ENCODE peak calls at places on chromosomes 7 and 10, in eight cellular contexts. R is foreskin fibroblast, E is gastrocnemius medialis, D is astrocyte of the spinal cord, S is epithelial cell of esophagus, W is SK-N-MC, G is fibroblast of lung, X is sigmoid colon. Q is an unnamed sample.

GRCh38 chr7:73718905-73719805 is at the start of gene STX1A:
- DNase-seq in R (peak), E (peak), D (peak), S (peak), W (no peak), G (peak), X (peak), Q (peak)

GRCh38 chr10:3136763-3137611 is 35.6 kb downstream of the PITRM1 start:
- DNase-seq in R (peak), E (peak), D (peak), S (no peak), W (no peak), G (peak), X (peak), Q (peak)

GRCh38 chr10:92839191-92840085 is 8.9 kb upstream of the EXOC6 start:
- DNase-seq in R (peak), E (peak), D (peak), S (peak), W (no peak), G (peak), X (no peak), Q (peak)

GRCh38 chr7:158271646-158272045 is 316.0 kb downstream of the PTPRN2 start:
- DNase-seq in R (no peak), E (no peak), D (no peak), S (no peak), W (no peak), G (no peak), X (peak), Q (no peak)

GRCh38 chr7:17773289-17773626 is 167.0 kb downstream of the SNX13 start:
- DNase-seq in R (peak), E (peak), D (peak), S (peak), W (no peak), G (peak), X (no peak), Q (peak)

GRCh38 chr10:17001297-17001744 is 128.3 kb downstream of the CUBN start:
- DNase-seq in R (peak), E (peak), D (peak), S (no peak), W (no peak), G (peak), X (no peak), Q (peak)

GRCh38 chr10:102675887-102676616 is 31.8 kb downstream of the TRIM8 start:
- DNase-seq in R (peak), E (no peak), D (peak), S (peak), W (no peak), G (peak), X (peak), Q (peak)

GRCh38 chr10:53314856-53315255 is 542.3 kb upstream of the MBL2 start:
- DNase-seq in R (peak), E (no peak), D (peak), S (peak), W (no peak), G (peak), X (no peak), Q (peak)

GRCh38 chr7:34153680-34154270 is 248.4 kb downstream of the BMPER start:
- DNase-seq in R (peak), E (no peak), D (no peak), S (no peak), W (no peak), G (no peak), X (no peak), Q (peak)

GRCh38 chr7:15015545-15016314 is 113.2 kb upstream of the DGKB start:
- DNase-seq in R (peak), E (peak), D (peak), S (peak), W (peak), G (peak), X (no peak), Q (peak)

GRCh38 chr10:11610855-11611247 is 599 bp downstream of the USP6NL start:
- DNase-seq in R (peak), E (peak), D (peak), S (peak), W (no peak), G (peak), X (peak), Q (peak)

GRCh38 chr7:132865366-132865765 is 216.5 kb downstream of the CHCHD3 start:
- DNase-seq in R (no peak), E (no peak), D (no peak), S (no peak), W (no peak), G (no peak), X (no peak), Q (no peak)

GRCh38 chr7:67917118-67917755 is 920.6 kb downstream of the TYW1 start:
- DNase-seq in R (no peak), E (no peak), D (no peak), S (no peak), W (no peak), G (no peak), X (no peak), Q (no peak)

GRCh38 chr7:102291056-102291915 is 4.6 kb downstream of the SH2B2 start:
- DNase-seq in R (no peak), E (no peak), D (no peak), S (no peak), W (no peak), G (no peak), X (no peak), Q (no peak)

GRCh38 chr7:1852781-1853618 is 182.9 kb downstream of the ELFN1 start:
- DNase-seq in R (peak), E (peak), D (no peak), S (no peak), W (no peak), G (no peak), X (peak), Q (no peak)

GRCh38 chr7:131111081-131111576 is 216.5 kb upstream of the MKLN1 start:
- DNase-seq in R (peak), E (no peak), D (peak), S (peak), W (no peak), G (peak), X (no peak), Q (peak)

GRCh38 chr7:155994253-155994811 is 182.1 kb upstream of the SHH start:
- DNase-seq in R (no peak), E (no peak), D (no peak), S (no peak), W (no peak), G (no peak), X (no peak), Q (no peak)

GRCh38 chr10:5948999-5949759 is 28.2 kb downstream of the IL15RA start:
- DNase-seq in R (peak), E (peak), D (peak), S (peak), W (no peak), G (peak), X (peak), Q (peak)

GRCh38 chr10:101611506-101611905 is 23.4 kb downstream of the DPCD start:
- DNase-seq in R (peak), E (no peak), D (no peak), S (no peak), W (no peak), G (peak), X (peak), Q (no peak)

GRCh38 chr7:135342887-135343286 is 109.2 kb downstream of the STRA8 start:
- DNase-seq in R (no peak), E (no peak), D (no peak), S (peak), W (no peak), G (no peak), X (no peak), Q (no peak)

GRCh38 chr10:133379801-133380666 is 972 bp downstream of the PAOX start:
- DNase-seq in R (no peak), E (no peak), D (no peak), S (no peak), W (no peak), G (no peak), X (no peak), Q (no peak)

GRCh38 chr7:51543801-51544553 is 227.4 kb upstream of the COBL start:
- DNase-seq in R (no peak), E (no peak), D (no peak), S (no peak), W (no peak), G (no peak), X (no peak), Q (no peak)

GRCh38 chr7:157309990-157310668 is 26.7 kb upstream of the DNAJB6 start:
- DNase-seq in R (peak), E (no peak), D (peak), S (peak), W (no peak), G (peak), X (no peak), Q (peak)

GRCh38 chr10:6498771-6499170 is 81.3 kb downstream of the PRKCQ start:
- DNase-seq in R (no peak), E (peak), D (no peak), S (peak), W (no peak), G (no peak), X (no peak), Q (no peak)

GRCh38 chr10:28806481-28806880 is 129.2 kb downstream of the BAMBI start:
- DNase-seq in R (no peak), E (no peak), D (no peak), S (no peak), W (no peak), G (no peak), X (no peak), Q (peak)

GRCh38 chr10:73768881-73769280 is 13.0 kb upstream of the CHCHD1 start:
- DNase-seq in R (no peak), E (no peak), D (no peak), S (no peak), W (no peak), G (no peak), X (peak), Q (no peak)
- H3K4me3 ChIP-seq in R (no peak), E (no peak), D (no peak), S (no peak), W (no peak), G (no peak), X (no peak), Q (no peak)

GRCh38 chr10:114453576-114453975 is 49.3 kb upstream of the AFAP1L2 start:
- DNase-seq in R (no peak), E (no peak), D (no peak), S (no peak), W (no peak), G (no peak), X (no peak), Q (no peak)
- H3K4me3 ChIP-seq in R (no peak), E (no peak), D (no peak), S (no peak), W (no peak), G (no peak), X (no peak), Q (no peak)

DNA sequence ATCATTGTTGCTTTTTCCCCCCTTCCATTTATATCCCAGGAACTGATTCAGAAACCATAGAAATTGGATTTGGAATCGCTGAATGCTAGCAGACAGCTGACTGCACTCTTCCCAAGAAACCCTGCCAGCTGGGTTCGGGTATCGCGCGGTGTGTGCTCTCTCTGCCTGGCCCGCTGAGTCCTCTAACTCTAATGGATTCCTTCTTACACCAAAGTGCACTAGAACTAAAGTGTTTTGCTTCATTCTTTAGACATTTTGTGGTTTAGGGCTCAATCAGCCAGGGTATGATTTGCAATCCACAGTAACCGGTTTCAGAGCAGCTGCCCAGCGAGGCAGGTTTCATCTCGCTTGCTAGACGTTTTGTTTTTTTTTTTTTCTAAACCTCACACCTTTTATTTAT is 92.2 kb downstream of the EGFR start:
- DNase-seq in R (peak), E (no peak), D (peak), S (peak), W (no peak), G (peak), X (no peak), Q (peak)
- H3K4me3 ChIP-seq in R (no peak), E (peak), D (no peak), S (no peak), W (no peak), G (peak), X (no peak), Q (no peak)

DNA sequence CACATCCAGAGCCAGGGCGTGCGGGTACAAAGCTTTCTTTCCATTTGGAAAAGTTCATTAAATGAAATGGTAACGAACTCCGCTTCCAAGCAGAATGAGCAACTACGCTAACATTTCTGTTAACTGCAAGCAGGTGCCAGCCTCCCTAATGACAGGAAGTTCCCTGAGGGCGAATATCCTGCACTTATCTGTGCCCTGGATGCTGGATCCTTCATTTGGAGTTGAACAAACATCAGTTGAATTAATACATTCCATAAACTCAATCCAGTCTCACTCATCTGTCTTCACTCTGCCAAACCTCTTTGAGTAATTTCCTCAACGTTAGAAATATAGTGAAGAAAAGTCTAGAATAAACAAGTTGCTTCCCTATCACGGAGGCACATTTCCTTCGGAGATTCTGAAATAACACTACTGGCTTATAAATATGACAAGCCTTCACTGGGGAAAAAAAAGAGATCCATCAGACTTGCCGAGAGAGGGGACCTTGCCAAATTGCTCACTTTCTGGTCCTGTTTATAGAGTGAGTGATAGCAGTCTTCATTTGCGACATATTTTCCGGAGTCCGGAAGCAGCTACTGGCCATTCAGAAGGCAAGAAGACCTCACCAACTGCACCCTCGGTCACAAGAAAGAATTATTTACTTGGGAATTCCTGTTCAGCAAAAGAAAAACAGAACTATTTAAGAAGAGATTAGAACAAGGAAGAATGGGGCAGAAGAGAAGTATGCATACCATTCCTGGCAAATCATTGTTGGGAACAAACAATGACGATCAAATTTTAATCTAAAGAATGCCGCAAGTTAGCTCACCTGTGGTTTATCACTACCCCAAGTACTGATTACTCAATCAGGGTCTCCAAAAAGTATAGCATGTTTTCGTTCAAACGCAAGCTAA is 196.4 kb downstream of the FAM107B start:
- DNase-seq in R (peak), E (no peak), D (peak), S (peak), W (peak), G (peak), X (no peak), Q (peak)
- H3K4me3 ChIP-seq in R (no peak), E (no peak), D (no peak), S (no peak), W (no peak), G (no peak), X (no peak), Q (no peak)

DNA sequence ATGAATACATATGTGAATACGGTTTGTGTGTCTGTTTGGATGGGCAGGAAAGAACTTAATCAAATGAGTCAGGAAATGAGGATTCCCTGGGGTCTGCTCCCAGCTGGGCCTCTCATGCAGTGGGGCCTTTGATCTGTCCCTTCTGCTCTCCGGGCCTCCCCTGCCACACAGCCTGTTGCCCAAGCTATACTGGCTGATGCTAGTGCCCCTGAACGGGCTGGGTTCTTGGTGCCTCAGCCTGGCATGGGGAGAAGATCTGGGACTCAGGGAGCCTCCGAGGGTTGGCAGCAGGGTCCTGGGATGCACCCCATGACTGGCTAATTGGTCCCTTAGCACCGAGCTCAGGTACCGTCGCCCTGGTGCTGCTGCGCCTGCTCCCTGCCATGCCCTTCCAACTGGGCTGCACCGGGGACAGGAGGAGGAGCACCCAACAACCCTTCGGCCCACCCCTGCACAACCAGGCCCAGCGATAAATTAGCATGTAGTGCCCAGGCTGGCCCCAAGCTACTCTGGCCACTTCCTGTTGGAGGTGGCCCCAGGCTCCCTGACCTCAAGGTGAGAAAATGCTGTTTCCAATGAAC is 59.9 kb upstream of the DUSP5 start:
- DNase-seq in R (no peak), E (no peak), D (no peak), S (no peak), W (no peak), G (no peak), X (peak), Q (no peak)
- H3K4me3 ChIP-seq in R (no peak), E (no peak), D (no peak), S (no peak), W (no peak), G (no peak), X (no peak), Q (no peak)

GRCh38 chr10:32379314-32379949 is 32.5 kb upstream of the EPC1 start:
- DNase-seq in R (peak), E (no peak), D (peak), S (peak), W (no peak), G (peak), X (no peak), Q (peak)
- H3K4me3 ChIP-seq in R (peak), E (peak), D (peak), S (peak), W (peak), G (peak), X (peak), Q (peak)

GRCh38 chr10:490256-490655 is 199.2 kb downstream of the DIP2C start:
- DNase-seq in R (no peak), E (peak), D (no peak), S (no peak), W (no peak), G (no peak), X (peak), Q (peak)

GRCh38 chr10:491667-492424 is 197.6 kb downstream of the DIP2C start:
- DNase-seq in R (no peak), E (no peak), D (no peak), S (no peak), W (no peak), G (no peak), X (peak), Q (no peak)

GRCh38 chr10:492896-493295 is 196.6 kb downstream of the DIP2C start:
- DNase-seq in R (no peak), E (no peak), D (no peak), S (no peak), W (no peak), G (no peak), X (peak), Q (no peak)

GRCh38 chr10:489335-489734 is 200.1 kb downstream of the DIP2C start:
- DNase-seq in R (no peak), E (peak), D (no peak), S (no peak), W (no peak), G (no peak), X (no peak), Q (no peak)

GRCh38 chr10:490891-491571 is 198.4 kb downstream of the DIP2C start:
- DNase-seq in R (peak), E (peak), D (no peak), S (peak), W (no peak), G (peak), X (peak), Q (peak)
- H3K4me3 ChIP-seq in R (no peak), E (peak), D (no peak), S (no peak), W (peak), G (peak), X (peak), Q (peak)

DNA sequence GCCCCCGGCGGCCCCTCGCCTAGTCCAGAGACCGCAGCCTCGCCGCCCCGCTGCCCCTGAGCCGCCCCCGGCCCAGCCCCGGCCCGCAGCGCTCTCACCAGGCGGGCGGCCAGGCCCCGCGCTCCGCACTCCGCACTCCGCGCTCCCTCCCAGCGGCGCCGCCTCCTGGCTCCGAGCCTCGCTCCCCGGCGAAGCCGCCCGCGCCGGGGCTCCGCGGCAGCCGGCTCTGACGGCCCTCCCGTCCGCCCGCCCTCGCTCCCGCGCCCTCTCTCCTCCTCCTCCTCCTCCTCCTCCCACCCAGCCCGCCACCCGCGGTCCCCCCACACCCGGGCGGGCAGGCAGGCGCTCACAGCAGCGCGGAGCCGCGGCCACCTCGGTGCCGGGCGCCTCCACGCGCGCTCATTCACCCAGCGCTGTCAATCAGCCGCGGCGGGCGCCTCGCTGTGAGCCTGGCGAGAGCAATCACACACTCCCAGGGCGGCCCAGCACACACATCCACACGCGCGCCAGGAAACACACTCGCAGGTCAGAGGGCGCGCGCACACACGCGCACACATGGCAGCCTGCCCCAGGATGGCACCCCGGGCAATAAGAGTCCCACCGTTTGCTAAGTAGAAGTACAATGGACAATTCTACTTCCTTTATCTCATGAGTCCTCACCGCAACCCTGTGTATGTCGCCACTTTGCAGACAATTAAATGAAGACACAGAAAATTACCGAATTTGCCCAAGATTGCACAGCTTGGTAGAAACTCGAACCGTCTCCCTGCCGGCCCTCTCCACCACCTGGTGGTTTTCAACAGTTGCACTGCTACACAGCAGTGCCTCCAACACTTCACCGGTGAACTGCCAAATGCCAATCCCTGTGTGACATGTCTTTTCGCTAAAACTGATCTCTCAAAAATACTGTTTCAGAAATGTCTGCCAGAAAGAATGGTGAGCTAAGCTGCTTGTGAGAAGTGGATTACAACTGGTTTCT is at the start of gene PRRT4:
- DNase-seq in R (peak), E (no peak), D (no peak), S (peak), W (no peak), G (no peak), X (peak), Q (no peak)
- H3K4me3 ChIP-seq in R (peak), E (peak), D (peak), S (peak), W (peak), G (peak), X (peak), Q (peak)

DNA sequence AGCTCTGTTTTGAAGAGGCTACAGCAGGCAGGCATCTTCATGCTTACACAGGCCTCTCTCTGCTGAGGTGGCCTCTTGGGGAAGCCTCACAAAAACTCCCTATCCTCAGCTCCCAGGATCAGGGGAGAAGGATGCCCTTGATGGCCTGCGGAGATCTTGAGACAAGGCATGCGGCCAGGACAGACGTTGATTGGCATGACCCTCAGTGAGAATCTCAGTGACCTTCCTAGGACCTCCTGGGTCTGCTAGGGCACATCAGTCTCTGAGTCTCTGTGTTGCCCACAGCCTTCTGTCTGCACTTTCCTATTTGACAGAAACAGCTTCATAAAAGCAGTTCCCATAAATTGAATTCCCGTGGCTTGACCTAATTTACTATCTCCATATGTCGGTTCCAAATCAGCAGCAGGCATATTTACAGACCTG is 1005.8 kb upstream of the C7orf33 start:
- DNase-seq in R (no peak), E (no peak), D (no peak), S (no peak), W (no peak), G (no peak), X (no peak), Q (no peak)
- H3K4me3 ChIP-seq in R (no peak), E (no peak), D (no peak), S (no peak), W (no peak), G (no peak), X (no peak), Q (no peak)